ENCODE peak calls at places on chromosomes 16 and 17, in four cellular contexts. L, T, R and F are unnamed samples.

GRCh38 chr16:72769876-72770275 is 278.1 kb downstream of the ZFHX3 start:
- DNase-seq in L (no peak), T (peak), R (no peak), F (no peak)

GRCh38 chr17:7413346-7413985 is 5.8 kb downstream of the NLGN2 start:
- DNase-seq in R (no peak), T (peak), L (peak), F (peak)

GRCh38 chr16:27179500-27180072 is 23.7 kb upstream of the KDM8 start:
- DNase-seq in L (peak), R (peak), T (peak), F (peak)

GRCh38 chr16:88083582-88083981 is 132.3 kb downstream of the BANP start:
- DNase-seq in L (no peak), T (no peak), R (no peak), F (no peak)

GRCh38 chr16:57945740-57946138 is 25.2 kb downstream of the CNGB1 start:
- DNase-seq in R (no peak), T (no peak), L (no peak), F (peak)

GRCh38 chr17:83200231-83200699 is 120.9 kb downstream of the METRNL start:
- DNase-seq in T (peak), L (peak), R (peak), F (no peak)

GRCh38 chr16:49189286-49189685 is 92.4 kb downstream of the CBLN1 start:
- DNase-seq in R (no peak), L (no peak), T (peak), F (no peak)

GRCh38 chr16:54118846-54119245 is 167.7 kb downstream of the IRX3 start:
- DNase-seq in L (peak), R (no peak), T (no peak), F (peak)

GRCh38 chr16:16019488-16019887 is 70.1 kb downstream of the ABCC1 start:
- DNase-seq in R (no peak), T (peak), L (peak), F (peak)

GRCh38 chr17:15463363-15463762 is 4.1 kb downstream of the CDRT4 start:
- DNase-seq in T (peak), R (no peak), L (peak), F (peak)

GRCh38 chr16:57365826-57366536 is 6.3 kb upstream of the CX3CL1 start:
- DNase-seq in T (no peak), R (no peak), L (no peak), F (no peak)

GRCh38 chr17:6912110-6913051 is 80.9 kb upstream of the TEKT1 start:
- DNase-seq in R (no peak), L (no peak), T (no peak), F (no peak)

GRCh38 chr16:86630471-86630870 is 52.1 kb downstream of the FOXL1 start:
- DNase-seq in T (peak), L (no peak), R (no peak), F (no peak)

GRCh38 chr16:48112603-48113400 is 43.0 kb downstream of the ABCC12 start:
- DNase-seq in R (no peak), L (no peak), T (no peak), F (no peak)

GRCh38 chr17:57927048-57927723 is 28.0 kb downstream of the CUEDC1 start:
- DNase-seq in L (peak), T (peak), R (no peak), F (peak)

GRCh38 chr16:56861092-56861610 is 3.9 kb upstream of the SLC12A3 start:
- DNase-seq in L (no peak), T (no peak), R (no peak), F (no peak)

DNA sequence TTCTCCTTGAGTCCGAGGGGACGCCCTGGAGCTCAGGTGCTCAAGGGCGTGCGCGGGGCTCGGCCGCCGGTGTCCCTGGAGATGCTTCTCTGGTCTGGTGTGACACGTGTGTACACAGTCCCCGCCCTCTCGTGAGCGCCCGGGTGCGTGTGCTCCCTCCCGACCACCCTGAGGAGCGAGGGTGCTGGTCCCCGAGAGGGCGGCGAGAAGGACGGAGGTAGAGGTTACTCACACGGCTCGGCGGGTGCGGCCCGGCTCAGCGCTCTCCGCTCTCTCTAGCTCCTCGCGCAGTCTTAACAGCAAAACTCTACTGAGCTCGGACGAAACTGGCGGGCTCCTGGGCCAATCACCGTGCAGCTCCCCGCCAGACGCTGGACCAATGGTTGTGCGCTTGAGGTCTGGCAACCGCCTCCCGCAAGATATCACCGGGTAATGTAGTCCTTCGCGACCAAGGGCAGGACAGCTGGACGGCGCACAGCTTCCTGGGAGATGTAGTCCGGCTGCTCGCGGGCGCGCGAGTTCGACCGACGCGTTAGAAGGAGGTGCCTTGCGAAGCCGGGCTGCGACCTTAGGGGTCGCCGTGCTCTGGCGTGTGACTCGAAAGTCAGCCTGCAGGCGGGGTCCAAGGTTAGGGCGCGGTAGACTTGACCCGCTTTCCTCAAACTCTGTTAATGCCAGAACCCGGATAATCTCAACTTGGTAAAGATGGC is at the start of gene SLC25A19:
- DNase-seq in R (peak), L (peak), T (peak), F (peak)
- TF ChIP-seq CTCF in R (no peak), L (no peak), T (no peak), F (no peak)

DNA sequence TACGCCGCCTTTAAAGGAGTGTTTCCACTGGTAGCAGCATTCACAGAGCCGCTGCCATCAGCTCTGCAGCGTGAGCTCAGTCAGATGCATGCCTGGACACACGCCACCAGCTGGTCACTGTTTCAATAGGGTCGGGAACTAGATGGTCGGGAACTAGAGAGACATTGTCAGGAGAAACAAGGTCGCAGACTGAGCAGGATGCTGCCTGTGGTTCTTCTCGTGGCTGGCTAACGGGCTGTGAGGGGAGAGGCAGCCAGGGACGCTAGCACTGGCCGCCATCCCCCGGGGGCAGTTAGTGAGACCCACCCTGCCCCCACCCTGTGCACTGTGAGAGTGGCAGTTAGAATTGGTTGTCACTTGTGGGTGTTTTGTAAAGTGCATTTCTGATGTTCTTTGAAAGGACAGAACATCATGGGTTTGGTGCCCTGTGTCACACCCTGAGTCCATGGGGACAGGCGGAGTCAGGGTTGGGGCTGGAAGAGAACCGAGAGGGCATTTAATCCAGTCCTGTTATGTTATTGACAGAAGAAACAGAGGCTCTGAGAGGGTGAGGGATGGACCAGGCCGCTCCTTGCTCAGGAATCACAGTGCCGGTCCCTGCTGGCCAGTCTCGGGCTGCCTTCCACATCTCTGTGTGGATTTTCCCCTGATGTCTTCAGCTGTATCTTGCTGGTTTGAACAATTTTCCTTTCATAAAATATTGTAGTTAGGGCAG is 86.4 kb downstream of the SPECC1 start:
- DNase-seq in T (peak), R (no peak), L (peak), F (peak)
- TF ChIP-seq CTCF in T (peak), R (no peak), L (peak), F (no peak)

DNA sequence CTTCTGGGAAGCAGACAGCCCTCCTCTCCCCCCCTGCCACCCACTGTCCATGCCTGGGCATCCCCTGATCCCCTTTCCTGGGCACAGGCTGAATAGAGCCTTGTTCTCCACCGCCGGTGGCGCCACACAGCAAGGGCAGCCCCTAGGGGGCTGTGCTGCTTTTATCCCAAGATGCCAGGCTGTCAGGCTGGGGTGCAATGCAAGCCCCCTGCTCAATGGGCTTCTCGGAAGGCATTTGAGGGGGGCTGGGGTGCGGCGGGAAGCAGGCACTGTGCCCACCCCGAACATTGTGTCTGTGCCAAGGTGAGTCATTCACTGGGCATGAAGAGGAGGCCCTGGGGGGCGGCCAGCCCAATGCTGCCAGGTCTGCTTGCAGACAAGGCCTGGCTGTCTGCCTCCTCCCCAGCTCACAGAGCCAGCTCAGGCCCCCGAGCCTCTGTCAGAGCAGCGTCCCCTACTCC is 1.5 kb upstream of the GFAP start:
- DNase-seq in T (peak), R (peak), L (peak), F (peak)
- TF ChIP-seq CTCF in T (peak), R (no peak), L (no peak), F (no peak)

GRCh38 chr17:45666046-45666600 is 118.0 kb upstream of the CRHR1 start:
- DNase-seq in T (peak), R (no peak), L (no peak), F (no peak)
- TF ChIP-seq CTCF in T (peak), R (no peak), L (no peak), F (peak)

GRCh38 chr17:64198711-64199110 is 64.3 kb downstream of the TEX2 start:
- DNase-seq in L (no peak), T (no peak), R (no peak), F (no peak)

GRCh38 chr17:64203630-64204029 is 59.4 kb downstream of the TEX2 start:
- DNase-seq in L (no peak), T (no peak), R (no peak), F (no peak)

GRCh38 chr17:64200080-64201042 is 62.7 kb downstream of the TEX2 start:
- DNase-seq in R (no peak), L (peak), T (no peak), F (peak)

GRCh38 chr17:64205804-64206203 is 57.3 kb downstream of the TEX2 start:
- DNase-seq in R (no peak), T (no peak), L (peak), F (no peak)

DNA sequence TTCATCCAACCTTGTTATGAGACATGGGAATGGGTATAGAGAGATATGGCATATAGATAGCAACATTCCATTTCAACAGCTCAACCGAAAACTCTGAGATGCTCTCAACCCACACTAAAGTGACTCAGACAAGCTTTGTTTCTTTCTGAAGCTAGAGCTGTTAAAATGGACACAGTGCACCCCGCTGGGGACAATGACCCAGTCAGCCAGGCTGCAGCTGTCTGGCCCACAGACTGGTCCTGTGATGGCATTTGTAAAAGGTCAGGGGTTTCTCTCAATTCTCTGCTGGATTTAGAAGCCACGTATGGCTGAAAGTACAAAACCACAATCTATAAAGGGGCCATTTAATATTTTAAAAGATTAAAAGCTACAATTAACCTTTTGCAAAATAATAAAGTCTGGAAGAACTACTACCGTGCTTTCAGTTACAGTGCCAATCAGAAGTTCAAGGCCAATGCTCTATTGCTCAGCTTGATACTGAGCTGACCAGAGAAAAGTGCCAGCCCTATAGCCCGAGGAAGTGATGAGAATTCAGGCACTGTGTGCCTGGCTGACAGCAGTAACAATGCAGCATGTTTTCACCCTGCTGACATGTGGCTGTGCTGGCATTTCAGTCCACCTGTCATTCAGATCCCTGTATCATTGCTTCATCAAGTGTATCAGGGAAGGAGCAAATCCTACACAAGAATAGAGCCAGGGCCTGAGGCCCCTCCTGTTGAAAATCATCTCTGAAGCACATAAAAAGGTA is 60.2 kb downstream of the TEX2 start:
- DNase-seq in R (no peak), L (peak), T (peak), F (peak)
- TF ChIP-seq CTCF in R (no peak), L (no peak), T (peak), F (no peak)

GRCh38 chr16:22297114-22297870 is at the start of gene POLR3E:
- DNase-seq in R (peak), L (peak), T (peak), F (peak)
- TF ChIP-seq CTCF in R (peak), L (peak), T (peak), F (peak)

DNA sequence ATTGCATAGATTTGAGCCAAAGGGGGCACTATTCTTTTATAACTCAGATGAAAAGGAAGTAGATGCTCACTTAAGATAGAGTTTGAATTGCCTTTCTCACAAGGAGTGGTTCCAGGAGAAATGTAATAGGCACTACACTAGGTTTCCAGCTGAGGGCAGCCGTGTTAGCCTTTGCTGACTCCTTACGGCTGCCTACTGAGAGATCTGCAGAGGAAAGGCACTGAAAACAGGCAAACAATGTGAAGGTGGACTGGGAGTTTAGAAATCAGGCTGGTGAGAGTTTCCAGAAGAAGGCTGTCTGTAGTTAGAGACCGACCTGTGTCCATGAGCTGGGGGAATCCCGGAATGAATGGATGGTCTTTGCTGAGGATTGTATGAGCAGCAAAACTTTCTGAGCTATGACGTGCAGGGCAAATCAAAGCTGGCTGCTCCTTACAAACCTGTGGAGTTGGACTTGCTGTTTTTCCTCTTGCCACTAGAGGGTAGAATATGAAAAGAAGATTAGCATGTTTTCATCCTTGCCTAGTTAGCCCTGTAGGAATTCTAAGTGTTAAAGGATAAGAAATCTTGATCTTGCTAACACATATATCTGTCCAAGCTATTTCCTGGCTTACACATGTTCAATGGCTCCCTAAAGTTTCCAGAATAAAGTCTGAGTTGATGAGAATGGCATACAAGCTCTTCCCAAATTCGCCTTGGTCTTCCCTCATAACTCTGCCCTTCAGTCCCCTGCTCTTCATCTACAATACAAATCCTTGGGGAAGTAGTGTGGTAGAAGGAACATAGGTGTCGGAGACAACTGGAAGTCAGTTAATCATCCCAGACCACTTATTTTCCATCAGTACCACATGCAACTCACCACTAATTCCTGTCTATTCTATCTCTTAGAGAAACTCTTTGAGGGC is 20.1 kb upstream of the TAOK1 start:
- DNase-seq in R (no peak), T (peak), L (peak), F (peak)
- TF ChIP-seq CTCF in R (peak), T (peak), L (peak), F (peak)

DNA sequence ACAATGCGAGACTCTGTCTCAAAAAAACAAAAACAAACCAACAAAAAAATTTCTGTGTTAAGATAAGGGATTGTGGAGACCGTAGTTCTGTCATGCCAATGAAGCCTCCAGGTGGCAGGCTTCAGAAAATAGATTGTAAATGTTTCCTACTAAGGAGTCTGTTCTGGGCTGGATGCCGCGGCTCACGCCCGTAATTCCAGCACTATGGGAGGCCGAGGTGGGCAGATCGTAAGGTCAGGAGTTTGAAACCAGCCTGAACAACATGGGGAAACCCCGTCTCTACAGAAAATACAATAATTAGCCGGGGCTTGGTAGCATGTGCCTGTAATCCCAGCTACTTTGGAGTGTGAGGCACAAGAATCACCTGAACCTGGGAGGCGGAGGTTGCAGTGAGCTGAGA is 4.4 kb upstream of the SNX29 start:
- DNase-seq in L (no peak), T (peak), R (no peak), F (peak)
- TF ChIP-seq CTCF in L (no peak), T (peak), R (no peak), F (no peak)

DNA sequence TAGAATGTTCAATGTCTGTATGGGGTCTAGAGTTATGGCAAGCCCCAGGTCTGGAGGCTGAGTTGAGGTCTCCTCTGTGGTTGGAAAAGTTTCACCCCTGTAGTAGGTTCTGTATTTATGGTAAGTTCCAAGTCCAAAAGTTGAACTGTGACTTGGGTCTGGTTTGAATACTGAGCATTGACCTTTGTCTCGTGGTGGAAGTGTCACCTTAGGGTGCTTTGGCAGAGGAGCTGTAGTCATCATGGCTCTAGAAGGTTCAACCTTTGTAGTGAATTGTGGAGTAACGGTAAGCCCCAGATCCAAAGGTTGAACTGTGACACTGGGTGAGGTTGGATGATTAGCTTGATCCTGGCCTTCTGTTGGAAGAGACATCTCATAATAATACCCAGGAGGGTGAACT is 17.6 kb downstream of the RDM1 start:
- DNase-seq in L (no peak), R (no peak), T (no peak), F (no peak)
- TF ChIP-seq CTCF in L (no peak), R (no peak), T (no peak), F (no peak)

DNA sequence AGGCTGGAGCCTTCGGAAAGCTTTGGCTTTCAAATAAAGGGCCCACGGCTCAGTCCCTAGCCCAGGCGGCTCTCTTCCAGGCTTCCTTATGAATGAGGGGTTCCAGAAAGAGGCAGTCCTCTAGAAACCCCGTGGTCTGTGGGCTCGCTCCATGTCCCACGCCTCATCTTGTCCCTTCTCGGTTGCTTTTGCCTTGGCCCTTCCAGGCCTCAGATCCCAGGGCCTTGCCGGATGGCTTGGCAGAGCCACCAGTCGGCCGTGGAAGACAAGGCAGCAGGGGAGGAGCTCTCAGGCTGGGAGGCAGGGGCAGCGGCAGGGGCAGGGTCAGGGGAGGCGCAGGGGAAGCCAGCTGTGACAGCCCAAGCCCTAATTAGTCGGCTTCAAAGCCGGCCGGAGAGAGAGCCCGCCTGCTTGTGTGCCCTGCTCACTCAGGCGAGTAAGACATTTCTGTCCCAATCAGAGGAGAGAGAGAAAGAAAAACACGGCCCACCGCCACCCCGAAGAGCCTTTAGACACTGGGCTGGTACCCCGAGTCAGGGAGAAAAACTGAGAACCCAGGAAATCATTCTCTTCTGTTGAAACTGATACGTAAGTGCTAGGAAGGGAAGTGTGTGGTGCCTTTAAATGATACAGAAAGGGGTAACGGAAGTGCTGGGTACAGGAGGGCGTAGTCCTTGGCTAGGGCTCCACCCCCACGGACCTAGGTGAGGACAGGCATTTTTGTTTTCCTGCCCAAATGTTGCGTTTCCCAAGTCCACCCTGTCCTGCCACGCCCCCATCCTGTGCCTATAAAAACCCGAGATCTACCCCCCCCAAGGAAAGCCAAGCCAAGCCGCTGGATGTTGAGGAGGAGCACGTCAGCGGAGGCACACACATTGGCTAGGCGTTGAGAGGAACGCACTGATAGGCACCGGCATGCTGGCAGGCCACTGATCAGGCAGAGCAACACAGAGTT is 27.8 kb upstream of the MEIOC start:
- DNase-seq in L (no peak), R (no peak), T (no peak), F (no peak)
- TF ChIP-seq CTCF in L (no peak), R (no peak), T (no peak), F (no peak)